ENCODE peak calls at places on chromosomes 16 and 17, in nine cellular contexts. A, K, E, N, O, S, H, J and B are unnamed samples.

GRCh38 chr17:45783593-45784292 is 377 bp upstream of the CRHR1 start:
- DNase-seq in A (peak; percentile 64), K (no peak), E (no peak), N (no peak), O (peak; percentile 45), S (no peak), H (no peak), J (no peak), B (peak; percentile 8)

GRCh38 chr16:25297151-25297787 is 39.6 kb upstream of the ZKSCAN2 start:
- DNase-seq in A (no peak), K (no peak), E (no peak), N (no peak), O (no peak), S (no peak), H (no peak), J (no peak), B (no peak)

GRCh38 chr16:84065536-84066132 is 23.0 kb upstream of the SLC38A8 start:
- DNase-seq in A (peak; percentile 73), K (no peak), E (peak; percentile 46), N (peak; percentile 48), O (peak; percentile 57), S (peak; percentile 30), H (no peak), J (no peak), B (peak; percentile 28)

GRCh38 chr17:72432143-72432604 is 311.4 kb downstream of the SOX9 start:
- DNase-seq in A (peak; percentile 81), K (no peak), E (peak; percentile 39), N (no peak), O (no peak), S (no peak), H (no peak), J (no peak), B (peak; percentile 60)

GRCh38 chr17:43530303-43531081 is 15.6 kb downstream of the ETV4 start:
- DNase-seq in A (peak; percentile 92), K (no peak), E (peak; percentile 97), N (peak; percentile 37), O (peak; percentile 96), S (peak; percentile 79), H (no peak), J (no peak), B (no peak)

GRCh38 chr16:89409161-89409711 is 81.1 kb downstream of the ANKRD11 start:
- DNase-seq in A (no peak), K (peak; percentile 30), E (peak; percentile 25), N (no peak), O (no peak), S (no peak), H (no peak), J (peak; percentile 52), B (no peak)

GRCh38 chr16:23587726-23588125 is 8.4 kb downstream of the NDUFAB1 start:
- DNase-seq in A (no peak), K (no peak), E (peak; percentile 79), N (no peak), O (no peak), S (no peak), H (no peak), J (no peak), B (no peak)

GRCh38 chr17:50317121-50317520 is 28.8 kb upstream of the XYLT2 start:
- DNase-seq in A (no peak), K (no peak), E (no peak), N (no peak), O (no peak), S (no peak), H (no peak), J (no peak), B (no peak)

GRCh38 chr17:42016411-42016831 is 818 bp downstream of the DNAJC7 start:
- DNase-seq in A (peak; percentile 59), K (no peak), E (no peak), N (no peak), O (no peak), S (no peak), H (no peak), J (no peak), B (no peak)

GRCh38 chr17:44745301-44745700 is 13.5 kb upstream of the ADAM11 start:
- DNase-seq in A (no peak), K (no peak), E (no peak), N (no peak), O (no peak), S (no peak), H (no peak), J (no peak), B (no peak)

GRCh38 chr16:67764153-67764552 is 42.2 kb downstream of the RANBP10 start:
- DNase-seq in A (no peak), K (no peak), E (no peak), N (no peak), O (no peak), S (no peak), H (no peak), J (no peak), B (no peak)

GRCh38 chr16:86405319-86405718 is 105.0 kb upstream of the FOXF1 start:
- DNase-seq in A (no peak), K (no peak), E (no peak), N (no peak), O (no peak), S (no peak), H (no peak), J (no peak), B (no peak)

GRCh38 chr17:13544755-13545154 is 57.0 kb downstream of the HS3ST3A1 start:
- DNase-seq in A (no peak), K (no peak), E (peak; percentile 56), N (no peak), O (no peak), S (no peak), H (no peak), J (no peak), B (no peak)

GRCh38 chr16:66299349-66299748 is 67.1 kb upstream of the CDH5 start:
- DNase-seq in A (no peak), K (no peak), E (no peak), N (no peak), O (no peak), S (no peak), H (no peak), J (no peak), B (no peak)

GRCh38 chr17:1565860-1566259 is 3.3 kb upstream of the PITPNA start:
- DNase-seq in A (no peak), K (no peak), E (no peak), N (no peak), O (no peak), S (no peak), H (no peak), J (no peak), B (no peak)

GRCh38 chr17:71460943-71461342 is 659.9 kb upstream of the SOX9 start:
- DNase-seq in A (no peak), K (no peak), E (peak; percentile 25), N (peak; percentile 28), O (no peak), S (no peak), H (no peak), J (no peak), B (no peak)

GRCh38 chr16:66070140-66070887 is 296.2 kb upstream of the CDH5 start:
- DNase-seq in A (no peak), K (no peak), E (peak; percentile 23), N (no peak), O (no peak), S (peak; percentile 34), H (no peak), J (no peak), B (no peak)

GRCh38 chr17:40538019-40538935 is 27.0 kb downstream of the CCR7 start:
- DNase-seq in A (peak; percentile 13), K (no peak), E (no peak), N (no peak), O (no peak), S (no peak), H (no peak), J (no peak), B (no peak)

GRCh38 chr16:81488687-81489411 is 44.2 kb downstream of the CMIP start:
- DNase-seq in A (no peak), K (no peak), E (no peak), N (no peak), O (no peak), S (no peak), H (no peak), J (no peak), B (no peak)

GRCh38 chr17:75721463-75722011 is 278 bp downstream of the ITGB4 start:
- DNase-seq in A (no peak), K (no peak), E (no peak), N (no peak), O (no peak), S (no peak), H (no peak), J (no peak), B (no peak)

GRCh38 chr16:29761882-29762281 is 16.1 kb upstream of the C16orf54 start:
- DNase-seq in A (no peak), K (no peak), E (no peak), N (no peak), O (no peak), S (no peak), H (no peak), J (no peak), B (no peak)

GRCh38 chr16:53465606-53466290 is 31.5 kb downstream of the RBL2 start:
- DNase-seq in A (peak; percentile 24), K (no peak), E (peak; percentile 26), N (peak; percentile 3), O (peak; percentile 23), S (no peak), H (no peak), J (no peak), B (peak; percentile 9)

GRCh38 chr17:78172284-78173024 is 4.1 kb downstream of the SYNGR2 start:
- DNase-seq in A (peak; percentile 84), K (no peak), E (no peak), N (no peak), O (no peak), S (no peak), H (no peak), J (no peak), B (peak; percentile 49)

GRCh38 chr17:63475491-63476412 is 1.1 kb upstream of the ACE start:
- DNase-seq in A (peak; percentile 77), K (no peak), E (no peak), N (no peak), O (no peak), S (no peak), H (no peak), J (no peak), B (no peak)

GRCh38 chr17:1001640-1002411 is 4.9 kb downstream of the TIMM22 start:
- DNase-seq in A (no peak), K (no peak), E (peak; percentile 72), N (no peak), O (no peak), S (no peak), H (no peak), J (no peak), B (no peak)

GRCh38 chr16:13919330-13919682 is 648 bp upstream of the ERCC4 start:
- DNase-seq in A (peak; percentile 88), K (no peak), E (peak; percentile 46), N (peak; percentile 51), O (peak; percentile 34), S (peak; percentile 18), H (no peak), J (no peak), B (no peak)

GRCh38 chr17:34777044-34777443 is 184.2 kb downstream of the CCT6B start:
- DNase-seq in A (no peak), K (no peak), E (no peak), N (no peak), O (no peak), S (no peak), H (no peak), J (no peak), B (no peak)

GRCh38 chr16:80580109-80580832 is 39.5 kb downstream of the DYNLRB2 start:
- DNase-seq in A (no peak), K (peak; percentile 52), E (peak; percentile 34), N (no peak), O (no peak), S (no peak), H (no peak), J (peak; percentile 31), B (no peak)